ENCODE peak calls at places on chromosome 3, in eight cellular contexts. One of them, this sample, is unnamed.
A peak's percentile ranks its signal among the peaks of the same experiment; 100 is the strongest.

GRCh38 chr3:25074151-25074550 is 353.9 kb upstream of the RARB start:
- DNase-seq in stimulated activated CD4-positive, alpha-beta T cell treated with anti-CD3 and anti-CD28 coated beads, Interleukin-4, amount 100 ng/mL, for 24 hours: no peak
- DNase-seq in aorta: no peak
- DNase-seq in spleen: no peak
- DNase-seq in Kasumi-1: no peak
- DNase-seq in RPMI7951: no peak
- DNase-seq in naive thymus-derived CD8-positive, alpha-beta T cell: no peak
- DNase-seq in substantia nigra: no peak
- DNase-seq in this sample: no peak

GRCh38 chr3:141060287-141060686 is 9.1 kb downstream of the SPSB4 start:
- DNase-seq in aorta: no peak
- DNase-seq in RPMI7951: no peak
- DNase-seq in naive thymus-derived CD8-positive, alpha-beta T cell: no peak
- DNase-seq in Kasumi-1: no peak
- DNase-seq in spleen: no peak
- DNase-seq in substantia nigra: no peak
- DNase-seq in stimulated activated CD4-positive, alpha-beta T cell treated with anti-CD3 and anti-CD28 coated beads, Interleukin-4, amount 100 ng/mL, for 24 hours: no peak
- DNase-seq in this sample: no peak

GRCh38 chr3:171939578-171939977 is 96.4 kb downstream of the TMEM212 start:
- DNase-seq in naive thymus-derived CD8-positive, alpha-beta T cell: no peak
- DNase-seq in aorta: no peak
- DNase-seq in spleen: no peak
- DNase-seq in Kasumi-1: no peak
- DNase-seq in substantia nigra: no peak
- DNase-seq in RPMI7951: no peak
- DNase-seq in stimulated activated CD4-positive, alpha-beta T cell treated with anti-CD3 and anti-CD28 coated beads, Interleukin-4, amount 100 ng/mL, for 24 hours: no peak
- DNase-seq in this sample: no peak

GRCh38 chr3:125958511-125959316 is 10.3 kb upstream of the ROPN1B start:
- DNase-seq in RPMI7951: no peak
- DNase-seq in naive thymus-derived CD8-positive, alpha-beta T cell: no peak
- DNase-seq in stimulated activated CD4-positive, alpha-beta T cell treated with anti-CD3 and anti-CD28 coated beads, Interleukin-4, amount 100 ng/mL, for 24 hours: no peak
- DNase-seq in Kasumi-1: no peak
- DNase-seq in aorta: no peak
- DNase-seq in spleen: no peak
- DNase-seq in substantia nigra: no peak
- DNase-seq in this sample: no peak

GRCh38 chr3:58568572-58569286 is 8.5 kb downstream of the FAM107A start:
- DNase-seq in Kasumi-1: peak; percentile 74
- DNase-seq in spleen: peak; percentile 90
- DNase-seq in stimulated activated CD4-positive, alpha-beta T cell treated with anti-CD3 and anti-CD28 coated beads, Interleukin-4, amount 100 ng/mL, for 24 hours: peak; percentile 76
- DNase-seq in naive thymus-derived CD8-positive, alpha-beta T cell: peak; percentile 54
- DNase-seq in substantia nigra: peak; percentile 42
- DNase-seq in RPMI7951: peak; percentile 60
- DNase-seq in aorta: peak; percentile 94
- DNase-seq in this sample: peak; percentile 45

GRCh38 chr3:12351145-12351544 is 62.3 kb downstream of the PPARG start:
- DNase-seq in stimulated activated CD4-positive, alpha-beta T cell treated with anti-CD3 and anti-CD28 coated beads, Interleukin-4, amount 100 ng/mL, for 24 hours: no peak
- DNase-seq in naive thymus-derived CD8-positive, alpha-beta T cell: no peak
- DNase-seq in Kasumi-1: no peak
- DNase-seq in spleen: no peak
- DNase-seq in aorta: no peak
- DNase-seq in substantia nigra: no peak
- DNase-seq in RPMI7951: no peak
- DNase-seq in this sample: no peak

GRCh38 chr3:58173670-58174472 is 36.9 kb downstream of the DNASE1L3 start:
- DNase-seq in stimulated activated CD4-positive, alpha-beta T cell treated with anti-CD3 and anti-CD28 coated beads, Interleukin-4, amount 100 ng/mL, for 24 hours: peak; percentile 24
- DNase-seq in spleen: peak; percentile 83
- DNase-seq in substantia nigra: no peak
- DNase-seq in Kasumi-1: peak; percentile 48
- DNase-seq in RPMI7951: peak; percentile 33
- DNase-seq in naive thymus-derived CD8-positive, alpha-beta T cell: peak; percentile 38
- DNase-seq in aorta: no peak
- DNase-seq in this sample: no peak

GRCh38 chr3:36843065-36844051 is 79.0 kb upstream of the DCLK3 start:
- DNase-seq in Kasumi-1: peak; percentile 17
- DNase-seq in spleen: no peak
- DNase-seq in stimulated activated CD4-positive, alpha-beta T cell treated with anti-CD3 and anti-CD28 coated beads, Interleukin-4, amount 100 ng/mL, for 24 hours: peak; percentile 71
- DNase-seq in substantia nigra: no peak
- DNase-seq in aorta: no peak
- DNase-seq in RPMI7951: peak; percentile 39
- DNase-seq in naive thymus-derived CD8-positive, alpha-beta T cell: peak; percentile 3
- DNase-seq in this sample: no peak

GRCh38 chr3:184552296-184552695 is 9.3 kb upstream of the EPHB3 start:
- DNase-seq in spleen: peak; percentile 33
- DNase-seq in RPMI7951: no peak
- DNase-seq in naive thymus-derived CD8-positive, alpha-beta T cell: no peak
- DNase-seq in Kasumi-1: no peak
- DNase-seq in substantia nigra: no peak
- DNase-seq in aorta: no peak
- DNase-seq in stimulated activated CD4-positive, alpha-beta T cell treated with anti-CD3 and anti-CD28 coated beads, Interleukin-4, amount 100 ng/mL, for 24 hours: no peak
- DNase-seq in this sample: no peak

GRCh38 chr3:53236112-53236841 is 19.5 kb downstream of the TKT start:
- DNase-seq in Kasumi-1: peak; percentile 45
- DNase-seq in spleen: peak; percentile 93
- DNase-seq in substantia nigra: no peak
- DNase-seq in aorta: peak; percentile 87
- DNase-seq in naive thymus-derived CD8-positive, alpha-beta T cell: no peak
- DNase-seq in RPMI7951: peak; percentile 96
- DNase-seq in stimulated activated CD4-positive, alpha-beta T cell treated with anti-CD3 and anti-CD28 coated beads, Interleukin-4, amount 100 ng/mL, for 24 hours: no peak
- DNase-seq in this sample: peak; percentile 77

This sample was measured in smooth muscle cell of the brain vasculature.